ENCODE peak calls at places on chromosomes 6 and 20, in eight cellular contexts. Q is cardiac muscle cell, M is GM06990, E is brain microvascular endothelial cell, Y is K562, B is Peyer's patch, F is PC-3, P is AG09309. V is an unnamed sample.

GRCh38 chr6:157134402-157135074 is 188.8 kb downstream of the TMEM242 start:
- DNase-seq in B (no peak), Y (no peak), P (no peak), E (no peak), M (no peak), Q (no peak), F (no peak), V (no peak)

GRCh38 chr20:34060970-34061369 is 51.1 kb downstream of the EIF2S2 start:
- DNase-seq in Y (no peak), M (no peak), Q (no peak), P (no peak), E (no peak), B (no peak), F (no peak), V (no peak)

GRCh38 chr6:32216292-32216691 is 7.6 kb downstream of the NOTCH4 start:
- DNase-seq in M (no peak), F (no peak), Q (no peak), P (no peak), E (no peak), B (no peak), Y (no peak), V (no peak)

GRCh38 chr6:97275809-97276208 is 7.2 kb downstream of the MMS22L start:
- DNase-seq in M (no peak), F (no peak), B (no peak), Q (no peak), E (no peak), P (no peak), Y (no peak), V (no peak)

GRCh38 chr6:45206793-45207492 is 121.2 kb upstream of the RUNX2 start:
- DNase-seq in B (no peak), Y (no peak), E (no peak), Q (no peak), M (no peak), F (no peak), P (no peak), V (no peak)

GRCh38 chr6:22079788-22080187 is 217.0 kb downstream of the PRL start:
- DNase-seq in F (no peak), M (no peak), B (no peak), P (peak), Y (no peak), Q (no peak), E (peak), V (peak)

GRCh38 chr20:13024581-13024980 is 15.8 kb downstream of the SPTLC3 start:
- DNase-seq in E (no peak), B (no peak), M (no peak), F (no peak), P (no peak), Y (no peak), Q (no peak), V (no peak)

GRCh38 chr6:152232494-152233151 is 404.5 kb downstream of the SYNE1 start:
- DNase-seq in Y (peak), E (peak), Q (no peak), F (no peak), P (no peak), B (no peak), M (no peak), V (no peak)

GRCh38 chr6:39887692-39888450 is 46.4 kb downstream of the MOCS1 start:
- DNase-seq in P (peak), F (peak), Y (no peak), B (peak), M (no peak), Q (peak), E (peak), V (peak)

GRCh38 chr6:158818008-158818579 is 1.1 kb downstream of the EZR start:
- DNase-seq in B (peak), P (no peak), E (peak), Y (peak), F (peak), M (peak), Q (peak), V (no peak)

GRCh38 chr6:167567142-167568033 is 242.5 kb downstream of the TTLL2 start:
- DNase-seq in Y (no peak), P (no peak), F (peak), Q (no peak), E (no peak), M (no peak), B (no peak), V (no peak)

GRCh38 chr6:90425161-90425641 is 128.6 kb upstream of the BACH2 start:
- DNase-seq in B (no peak), Q (no peak), Y (no peak), M (peak), E (no peak), F (no peak), P (no peak), V (no peak)

GRCh38 chr20:2889209-2889608 is 15.9 kb downstream of the PTPRA start:
- DNase-seq in P (no peak), E (no peak), Y (no peak), M (no peak), B (no peak), Q (no peak), F (peak), V (no peak)

GRCh38 chr20:12061471-12061870 is 143.8 kb downstream of the BTBD3 start:
- DNase-seq in Q (no peak), F (no peak), E (no peak), Y (no peak), M (no peak), P (no peak), B (no peak), V (no peak)

GRCh38 chr6:22575190-22575589 is 5.8 kb downstream of the HDGFL1 start:
- DNase-seq in M (no peak), B (no peak), Y (no peak), F (peak), E (no peak), Q (no peak), P (peak), V (no peak)

GRCh38 chr6:158457616-158458278 is 102.1 kb upstream of the TMEM181 start:
- DNase-seq in M (no peak), P (no peak), Y (no peak), F (peak), E (no peak), B (no peak), Q (no peak), V (no peak)

GRCh38 chr6:12051861-12052368 is 39.8 kb downstream of the HIVEP1 start:
- DNase-seq in Q (no peak), B (peak), M (peak), Y (no peak), P (peak), E (no peak), F (no peak), V (peak)

GRCh38 chr6:25266425-25267135 is 12.6 kb upstream of the CARMIL1 start:
- DNase-seq in E (no peak), B (no peak), P (no peak), Y (no peak), F (no peak), M (no peak), Q (no peak), V (no peak)

GRCh38 chr6:144434308-144434990 is 149.3 kb downstream of the UTRN start:
- DNase-seq in Y (no peak), F (peak), Q (no peak), P (peak), M (no peak), B (no peak), E (peak), V (peak)

GRCh38 chr6:39496951-39497350 is 174.4 kb upstream of the KCNK16 start:
- DNase-seq in E (peak), M (no peak), P (no peak), F (no peak), Y (no peak), Q (no peak), B (peak), V (peak)

GRCh38 chr20:53628076-53628475 is 34.4 kb upstream of the ZNF217 start:
- DNase-seq in B (no peak), E (no peak), Y (no peak), F (no peak), Q (no peak), M (no peak), P (no peak), V (no peak)

GRCh38 chr20:9269280-9269971 is 200.5 kb downstream of the PLCB4 start:
- DNase-seq in Y (no peak), B (no peak), M (no peak), Q (no peak), E (peak), F (no peak), P (peak), V (no peak)

GRCh38 chr20:23264545-23264944 is 86.0 kb upstream of the NXT1 start:
- DNase-seq in Y (no peak), P (no peak), B (no peak), M (no peak), Q (no peak), F (no peak), E (no peak), V (no peak)

GRCh38 chr6:109820706-109821350 is 129.7 kb downstream of the FIG4 start:
- DNase-seq in P (no peak), Y (no peak), Q (no peak), E (no peak), F (no peak), B (no peak), M (peak), V (no peak)

GRCh38 chr6:109821494-109821893 is 130.4 kb downstream of the FIG4 start:
- DNase-seq in Y (no peak), B (no peak), Q (no peak), F (no peak), M (no peak), E (no peak), P (no peak), V (no peak)

GRCh38 chr6:109826551-109826950 is 135.5 kb downstream of the FIG4 start:
- DNase-seq in E (no peak), F (no peak), B (no peak), Q (no peak), Y (no peak), M (no peak), P (no peak), V (no peak)

DNA sequence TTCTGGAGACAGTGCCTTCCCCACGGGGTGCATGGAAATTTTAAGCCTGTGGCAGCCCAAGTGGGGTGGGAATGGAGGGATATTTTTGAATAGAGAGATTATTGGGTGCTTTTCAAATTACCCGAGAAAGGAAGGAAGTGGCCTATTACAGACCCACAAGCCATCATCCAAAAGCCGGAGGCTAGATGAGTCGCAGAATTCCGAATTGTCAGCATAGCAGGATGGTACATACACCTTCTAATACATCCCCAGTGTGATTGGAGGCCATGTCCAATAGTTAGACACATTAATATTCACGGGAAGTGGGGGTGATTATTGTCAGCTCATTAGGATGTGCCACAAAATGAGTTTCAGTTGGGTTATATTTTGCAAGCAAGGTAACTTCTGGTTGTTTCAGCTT is 133.0 kb downstream of the FIG4 start:
- DNase-seq in F (no peak), E (no peak), P (no peak), B (no peak), Q (no peak), M (no peak), Y (no peak), V (no peak)
- H3K4me3 ChIP-seq in F (no peak), E (no peak), P (no peak), B (no peak), Q (no peak), M (no peak), Y (no peak), V (no peak)

DNA sequence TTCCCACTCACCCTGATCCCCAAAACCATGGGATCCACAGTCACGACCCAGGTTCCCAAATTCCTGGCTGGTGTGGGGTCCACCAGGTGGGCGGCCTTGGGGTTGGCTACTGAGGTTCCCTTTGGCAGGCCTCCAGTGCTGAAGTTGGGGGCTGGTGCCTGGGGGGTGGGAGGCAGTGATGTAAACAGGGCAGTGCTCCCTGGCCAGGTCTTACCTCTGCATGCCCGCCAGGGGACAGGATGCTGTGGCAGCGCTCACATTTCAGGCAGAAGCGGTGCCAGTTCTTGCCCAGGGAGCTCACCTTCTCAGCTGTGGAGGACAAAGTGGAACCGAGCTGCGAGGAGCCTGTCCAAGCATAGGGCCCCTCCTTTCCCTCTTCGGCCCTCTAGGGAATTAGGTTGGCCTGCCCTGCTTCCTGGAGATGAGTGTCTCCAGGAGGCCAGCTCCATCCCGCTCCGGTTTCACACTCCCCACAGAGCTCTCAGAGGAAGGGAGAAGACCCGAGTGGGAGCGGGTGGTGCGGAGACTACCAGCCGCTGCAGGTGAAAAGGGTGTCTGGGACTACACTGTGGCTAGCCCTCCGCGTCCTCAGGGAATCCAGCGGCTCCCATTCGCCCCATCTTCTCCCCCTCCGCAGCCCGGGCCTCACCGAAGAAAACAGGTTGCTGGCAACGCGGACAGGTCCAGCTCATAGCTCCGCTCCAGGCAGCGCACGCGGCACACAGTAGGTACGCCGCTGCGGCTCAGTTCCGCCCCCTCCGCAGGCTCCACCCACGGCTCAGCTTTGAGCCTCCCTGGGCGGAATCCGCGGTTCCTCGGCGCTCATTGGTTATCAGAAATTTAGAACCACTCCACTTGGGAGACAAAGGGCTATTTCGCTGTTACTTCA is at the start of gene CRIP3:
- DNase-seq in F (peak), Q (peak), Y (peak), M (peak), B (peak), P (no peak), E (peak), V (no peak)
- TF ChIP-seq CTCF in F (peak), Q (peak), Y (peak), M (peak), B (no peak), P (peak), E (peak), V (peak)

DNA sequence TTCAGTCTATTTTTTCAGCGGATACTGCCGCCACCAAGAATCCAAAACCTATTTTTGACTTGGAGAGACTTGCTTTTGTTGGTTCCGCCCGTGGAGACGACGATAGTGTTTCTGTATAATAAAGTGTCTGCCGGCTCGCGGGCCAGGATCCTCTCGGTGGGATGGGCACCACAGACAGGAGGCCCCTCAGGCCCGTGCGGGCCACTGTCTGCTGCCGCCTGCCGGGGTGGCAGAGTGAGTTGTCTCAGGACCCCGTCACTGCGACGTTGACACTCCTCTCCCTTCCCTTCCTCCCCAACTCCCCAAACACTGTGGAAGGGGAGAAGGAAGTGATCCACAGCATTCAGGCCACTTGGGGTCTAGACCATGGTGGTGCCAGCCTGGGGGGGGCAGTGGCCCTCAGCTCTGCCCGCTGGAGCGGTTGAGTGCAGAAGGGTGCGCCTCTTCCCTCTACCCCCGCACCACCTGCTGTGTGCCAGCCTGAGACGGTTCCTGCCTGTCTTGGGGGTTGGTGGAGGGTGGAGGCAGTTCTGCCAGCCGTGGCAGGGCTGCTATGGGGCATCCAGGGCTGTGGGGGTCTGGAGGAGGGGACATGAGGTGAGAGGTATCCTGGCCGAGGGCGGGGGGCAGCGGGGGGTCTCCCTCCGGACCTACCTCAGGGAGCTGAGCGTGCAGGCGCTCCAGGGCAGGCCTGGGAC is 17.5 kb downstream of the RBM38 start:
- DNase-seq in M (no peak), F (no peak), P (no peak), Q (no peak), Y (no peak), E (no peak), B (no peak), V (no peak)
- H3K4me3 ChIP-seq in M (no peak), F (no peak), P (no peak), Q (no peak), Y (no peak), E (no peak), B (no peak), V (no peak)

GRCh38 chr6:119348308-119349040 is 1.1 kb downstream of the MAN1A1 start:
- DNase-seq in Y (peak), Q (peak), M (peak), E (no peak), P (no peak), F (no peak), B (peak), V (no peak)

GRCh38 chr6:119349041-119349340 is 570 bp downstream of the MAN1A1 start:
- DNase-seq in P (no peak), Y (no peak), E (no peak), B (no peak), M (no peak), F (no peak), Q (peak), V (no peak)

GRCh38 chr6:119351005-119351394 is 1.4 kb upstream of the MAN1A1 start:
- DNase-seq in Y (no peak), E (no peak), M (no peak), P (peak), Q (no peak), B (no peak), F (peak), V (peak)

GRCh38 chr6:119350202-119351004 is 842 bp upstream of the MAN1A1 start:
- DNase-seq in F (peak), B (peak), Y (no peak), P (peak), E (peak), M (peak), Q (peak), V (peak)

DNA sequence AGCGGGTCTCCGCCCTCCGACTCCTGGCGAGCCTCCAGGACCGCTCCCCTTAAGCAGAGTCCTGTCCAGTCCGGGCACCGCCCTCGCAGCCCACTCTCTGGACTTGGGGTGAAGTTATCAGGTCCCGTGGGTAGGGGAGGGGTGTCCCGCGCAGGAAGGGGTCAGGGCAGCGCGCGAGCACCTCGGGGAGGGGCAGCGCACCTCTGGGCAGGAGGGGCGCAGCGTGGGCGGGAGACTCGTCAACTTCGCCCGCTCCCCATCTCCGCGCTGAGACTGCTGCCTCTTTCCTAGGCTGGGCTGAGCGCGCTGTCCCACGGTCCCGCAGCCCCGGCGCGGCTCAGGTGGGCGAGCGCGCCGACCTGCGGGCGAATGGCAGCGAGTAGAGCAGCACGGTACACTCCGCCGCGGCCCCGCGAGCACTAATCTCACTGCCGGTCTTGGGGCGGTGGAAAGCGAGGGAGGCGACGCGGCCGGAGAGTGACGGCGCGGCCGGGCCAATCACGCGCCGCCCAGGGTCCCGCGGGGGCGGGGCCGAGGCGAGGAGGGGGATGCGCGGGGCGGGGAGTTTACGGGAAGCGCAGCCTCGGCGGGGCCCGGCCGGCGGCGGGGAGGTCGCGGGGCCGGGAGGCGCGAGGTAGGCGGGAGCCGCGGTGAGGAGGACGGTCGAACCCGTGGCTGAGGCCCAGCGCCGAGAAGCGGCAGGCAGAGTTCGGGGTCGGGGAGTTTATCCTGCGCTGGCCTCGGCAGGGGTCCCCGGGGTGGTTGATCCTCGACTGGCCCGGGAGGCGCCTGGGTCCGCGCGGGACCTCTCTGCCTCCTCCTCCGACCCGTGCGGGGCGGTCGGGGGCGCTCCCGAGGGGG is at the start of gene MAN1A1:
- DNase-seq in E (peak), Y (peak), M (peak), B (peak), P (peak), F (peak), Q (peak), V (peak)
- TF ChIP-seq CTCF in E (no peak), Y (no peak), M (no peak), B (no peak), P (no peak), F (no peak), Q (peak), V (no peak)

GRCh38 chr6:155850408-155850841 is 394.8 kb upstream of the NOX3 start:
- DNase-seq in E (peak), F (peak), Y (no peak), M (no peak), B (no peak), Q (no peak), P (no peak), V (no peak)
- H3K4me3 ChIP-seq in E (no peak), F (peak), Y (no peak), M (no peak), B (no peak), Q (no peak), P (no peak), V (no peak)

DNA sequence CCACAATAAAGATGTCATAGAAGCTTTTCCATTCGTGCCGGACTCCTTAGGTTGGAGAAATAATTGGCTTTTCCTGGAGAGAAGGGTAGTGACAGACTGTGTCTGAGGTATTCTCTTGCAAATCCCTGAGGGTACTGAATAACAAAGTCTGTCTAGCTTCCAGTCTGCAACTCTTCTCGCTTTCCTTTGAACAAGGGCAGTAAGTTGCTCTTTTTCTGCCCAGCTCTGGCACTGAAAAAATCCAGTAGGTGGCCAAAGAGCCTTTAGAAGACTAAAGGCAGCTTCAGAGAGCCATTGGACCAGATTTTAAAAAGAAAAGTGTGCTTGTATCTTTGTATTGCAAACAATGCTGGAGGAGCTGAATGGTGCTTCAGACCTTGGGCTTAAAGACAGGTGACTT is 20.7 kb upstream of the RREB1 start:
- DNase-seq in F (no peak), M (no peak), Q (no peak), Y (no peak), B (no peak), P (no peak), E (no peak), V (no peak)
- TF ChIP-seq CTCF in F (no peak), M (peak), Q (peak), Y (no peak), B (no peak), P (peak), E (no peak), V (peak)

V was measured in astrocyte of the cerebellum.